ENCODE peak calls at places on chromosomes 13 and 19, in ten cellular contexts. S is right cardiac atrium; M is aorta; W is pancreas; N is H1; O is mesendoderm; Z is CD8-positive, alpha-beta T cell; G is thoracic aorta; C is neuronal stem cell; U is left ventricle myocardium inferior. D is an unnamed sample.

GRCh38 chr13:113895436-113895835 is 31.6 kb upstream of the GAS6 start:
- DNase-seq in Z (no peak), M (no peak), S (no peak), U (no peak), O (no peak), N (no peak), W (no peak), G (no peak), C (no peak), D (no peak)

GRCh38 chr19:6267552-6268381 is 12.0 kb downstream of the MLLT1 start:
- DNase-seq in G (no peak), M (no peak), N (no peak), S (no peak), U (no peak), W (no peak), O (no peak), C (no peak), Z (no peak), D (no peak)

GRCh38 chr13:109224033-109224432 is 562.4 kb downstream of the IRS2 start:
- DNase-seq in O (no peak), N (no peak), U (no peak), G (no peak), Z (no peak), W (no peak), S (no peak), C (no peak), M (no peak), D (no peak)

GRCh38 chr13:88031980-88032562 is 360.9 kb downstream of the SLITRK5 start:
- DNase-seq in G (no peak), N (no peak), O (no peak), S (no peak), U (no peak), C (no peak), W (no peak), Z (no peak), M (no peak), D (no peak)

GRCh38 chr19:54341295-54341694 is 2.3 kb upstream of the LILRA4 start:
- DNase-seq in S (no peak), O (no peak), W (no peak), C (no peak), Z (no peak), N (no peak), U (no peak), G (no peak), M (no peak), D (no peak)

GRCh38 chr19:10892256-10892655 is 20.9 kb downstream of the CARM1 start:
- DNase-seq in S (no peak), U (no peak), O (no peak), Z (no peak), C (no peak), M (no peak), W (no peak), G (no peak), N (no peak), D (peak; percentile 81)

GRCh38 chr13:65830411-65831172 is 1399.5 kb downstream of the PCDH9 start:
- DNase-seq in S (no peak), U (no peak), C (no peak), Z (no peak), O (no peak), M (no peak), G (no peak), W (no peak), N (no peak), D (no peak)

GRCh38 chr19:31553112-31553843 is 204.0 kb upstream of the TSHZ3 start:
- DNase-seq in W (no peak), S (no peak), U (no peak), G (no peak), N (no peak), Z (no peak), O (no peak), M (no peak), C (no peak), D (no peak)

GRCh38 chr13:88014527-88014926 is 343.4 kb downstream of the SLITRK5 start:
- DNase-seq in Z (no peak), C (no peak), S (no peak), G (no peak), O (no peak), U (no peak), N (no peak), W (no peak), M (no peak), D (no peak)

GRCh38 chr13:114203536-114203935 is 24.5 kb downstream of the CFAP97D2 start:
- DNase-seq in C (no peak), G (no peak), Z (peak; percentile 60), U (no peak), N (no peak), O (no peak), M (no peak), W (no peak), S (no peak), D (no peak)

GRCh38 chr19:28705008-28705407 is 507.9 kb downstream of the UQCRFS1 start:
- DNase-seq in C (no peak), O (peak; percentile 82), U (no peak), G (no peak), Z (no peak), N (no peak), M (no peak), S (no peak), W (no peak), D (no peak)

GRCh38 chr13:113220877-113221276 is 11.5 kb downstream of the CUL4A start:
- DNase-seq in Z (peak; percentile 29), U (peak; percentile 54), C (no peak), O (peak; percentile 36), N (no peak), W (no peak), M (no peak), G (no peak), S (peak; percentile 77), D (no peak)

GRCh38 chr19:38834104-38834490 is 2.5 kb upstream of the ECH1 start:
- DNase-seq in C (no peak), U (no peak), N (no peak), Z (no peak), G (no peak), O (no peak), W (no peak), S (no peak), M (no peak), D (no peak)

GRCh38 chr19:58509731-58510083 is 2.1 kb downstream of the SLC27A5 start:
- DNase-seq in U (no peak), G (no peak), N (no peak), W (no peak), M (no peak), C (no peak), Z (no peak), S (no peak), O (no peak), D (no peak)

GRCh38 chr19:35042056-35042730 is 672 bp downstream of the HPN start:
- DNase-seq in W (peak; percentile 86), Z (no peak), N (no peak), M (no peak), O (no peak), U (no peak), G (no peak), S (peak; percentile 59), C (no peak), D (peak; percentile 45)

GRCh38 chr13:38398810-38399493 is 49.3 kb downstream of the UFM1 start:
- DNase-seq in Z (no peak), U (no peak), O (no peak), M (no peak), W (no peak), S (no peak), G (no peak), C (no peak), N (no peak), D (no peak)

GRCh38 chr13:111897846-111898215 is 169.1 kb upstream of the SOX1 start:
- DNase-seq in U (no peak), Z (no peak), G (no peak), N (no peak), O (no peak), M (no peak), C (no peak), W (no peak), S (no peak), D (no peak)
- H3K27ac ChIP-seq in U (no peak overlapping the region), Z (no peak overlapping the region), G (no peak overlapping the region), N (no peak overlapping the region), O (no peak overlapping the region), M (no peak overlapping the region), C (no peak overlapping the region), W (no peak overlapping the region), S (no peak overlapping the region), D (no peak overlapping the region)

GRCh38 chr13:97258801-97259200 is 36.7 kb downstream of the MBNL2 start:
- DNase-seq in U (no peak), G (no peak), N (peak; percentile 23), M (no peak), O (peak; percentile 42), Z (no peak), W (no peak), C (no peak), S (no peak), D (no peak)
- H3K4me1 ChIP-seq in U (peaks cover 100% of the 10 kb centered on the region), G (peaks cover 78% of the 10 kb centered on the region), N (peaks cover 8% of the 10 kb centered on the region), M (peaks cover 24% of the 10 kb centered on the region), O (peaks cover 4% of the 10 kb centered on the region), Z (peaks cover 10% of the 10 kb centered on the region), W (peaks cover 73% of the 10 kb centered on the region), C (peaks cover 6% of the 10 kb centered on the region), S (peaks cover 47% of the 10 kb centered on the region), D (peaks cover 95% of the 10 kb centered on the region)

GRCh38 chr19:1171755-1172352 is 2.2 kb downstream of the SBNO2 start:
- DNase-seq in U (no peak), O (peak; percentile 28), G (no peak), M (no peak), N (no peak), W (no peak), C (no peak), S (peak; percentile 64), Z (peak; percentile 14), D (no peak)
- H3K4me3 ChIP-seq in U (peak overlapping the region; percentile 94), O (no peak overlapping the region), G (peak overlapping the region; percentile 96), M (no peak overlapping the region), N (no peak overlapping the region), W (peak overlapping the region; percentile 84), C (peak overlapping the region; percentile 90), S (no peak overlapping the region), Z (no peak overlapping the region), D (no peak overlapping the region)

DNA sequence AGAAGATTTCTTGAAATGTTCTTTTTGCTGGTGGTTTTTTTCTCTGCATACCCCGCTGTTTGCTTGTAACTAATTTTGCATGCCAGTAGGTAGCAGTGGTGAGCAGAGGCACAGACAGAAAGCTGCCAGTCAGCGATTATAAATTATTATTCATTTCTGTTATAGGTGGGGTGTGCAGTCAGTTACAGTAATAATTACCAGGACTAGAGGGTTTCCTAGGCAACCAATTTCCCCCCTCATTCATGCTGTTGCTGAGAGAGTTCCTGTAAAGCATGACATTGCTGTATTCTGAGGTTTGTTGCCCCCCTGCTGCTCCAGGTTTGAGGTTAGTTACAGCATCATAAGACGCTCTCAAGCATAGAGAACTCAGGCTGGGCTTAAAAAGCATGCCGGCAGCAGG is 104.5 kb downstream of the URI1 start:
- DNase-seq in W (no peak), O (peak; percentile 43), M (no peak), U (no peak), Z (no peak), C (no peak), G (no peak), S (no peak), N (no peak), D (no peak)
- H3K27ac ChIP-seq in W (no peak overlapping the region), O (no peak overlapping the region), M (no peak overlapping the region), U (no peak overlapping the region), Z (no peak overlapping the region), C (no peak overlapping the region), G (no peak overlapping the region), S (no peak overlapping the region), N (no peak overlapping the region), D (no peak overlapping the region)

D was measured in gastrocnemius medialis.